ENCODE peak calls at places on chromosomes 7 and 10, in seven cellular contexts. One of them, this sample, is unnamed.

GRCh38 chr10:88092975-88093374 is 229.6 kb downstream of the PTEN start:
- DNase-seq in mesendoderm: no peak
- DNase-seq in mesenchymal stem cell: no peak
- DNase-seq in neuronal stem cell: no peak
- DNase-seq in H1: no peak
- DNase-seq in H9: no peak
- DNase-seq in trophoblast cell: no peak
- DNase-seq in this sample: no peak

GRCh38 chr7:43781726-43782607 is 23.5 kb downstream of the BLVRA start:
- DNase-seq in mesendoderm: no peak
- DNase-seq in mesenchymal stem cell: peak
- DNase-seq in neuronal stem cell: no peak
- DNase-seq in H1: no peak
- DNase-seq in H9: no peak
- DNase-seq in trophoblast cell: peak
- DNase-seq in this sample: peak

GRCh38 chr10:77274046-77274795 is 363.4 kb downstream of the KCNMA1 start:
- DNase-seq in mesendoderm: no peak
- DNase-seq in mesenchymal stem cell: peak
- DNase-seq in neuronal stem cell: no peak
- DNase-seq in H1: no peak
- DNase-seq in H9: no peak
- DNase-seq in trophoblast cell: no peak
- DNase-seq in this sample: peak

GRCh38 chr10:12042797-12043651 is at the start of gene UPF2:
- DNase-seq in mesendoderm: peak
- DNase-seq in mesenchymal stem cell: peak
- DNase-seq in neuronal stem cell: peak
- DNase-seq in H1: peak
- DNase-seq in H9: peak
- DNase-seq in trophoblast cell: peak
- DNase-seq in this sample: peak

GRCh38 chr7:69656890-69657289 is 58.6 kb downstream of the AUTS2 start:
- DNase-seq in mesendoderm: peak
- DNase-seq in mesenchymal stem cell: peak
- DNase-seq in neuronal stem cell: no peak
- DNase-seq in H1: no peak
- DNase-seq in H9: no peak
- DNase-seq in trophoblast cell: peak
- DNase-seq in this sample: no peak

GRCh38 chr10:1069680-1070079 is 13.5 kb downstream of the WDR37 start:
- DNase-seq in mesendoderm: no peak
- DNase-seq in mesenchymal stem cell: no peak
- DNase-seq in neuronal stem cell: no peak
- DNase-seq in H1: no peak
- DNase-seq in H9: no peak
- DNase-seq in trophoblast cell: no peak
- DNase-seq in this sample: no peak

GRCh38 chr7:101410743-101411476 is 48.2 kb downstream of the COL26A1 start:
- DNase-seq in mesendoderm: peak
- DNase-seq in mesenchymal stem cell: peak
- DNase-seq in neuronal stem cell: peak
- DNase-seq in H1: peak
- DNase-seq in H9: peak
- DNase-seq in trophoblast cell: peak
- DNase-seq in this sample: no peak

GRCh38 chr10:60549686-60550085 is 160.0 kb upstream of the ANK3 start:
- DNase-seq in mesendoderm: peak
- DNase-seq in mesenchymal stem cell: peak
- DNase-seq in neuronal stem cell: no peak
- DNase-seq in H1: no peak
- DNase-seq in H9: no peak
- DNase-seq in trophoblast cell: peak
- DNase-seq in this sample: no peak

GRCh38 chr10:34444223-34445183 is 370.6 kb downstream of the PARD3 start:
- DNase-seq in mesendoderm: no peak
- DNase-seq in mesenchymal stem cell: no peak
- DNase-seq in neuronal stem cell: no peak
- DNase-seq in H1: no peak
- DNase-seq in H9: no peak
- DNase-seq in trophoblast cell: no peak
- DNase-seq in this sample: peak

GRCh38 chr10:131003455-131003854 is 308.1 kb downstream of the TCERG1L start:
- DNase-seq in mesendoderm: no peak
- DNase-seq in mesenchymal stem cell: no peak
- DNase-seq in neuronal stem cell: no peak
- DNase-seq in H1: no peak
- DNase-seq in H9: no peak
- DNase-seq in trophoblast cell: peak
- DNase-seq in this sample: no peak

GRCh38 chr10:21281765-21282484 is 243.6 kb downstream of the SKIDA1 start:
- DNase-seq in mesendoderm: peak
- DNase-seq in mesenchymal stem cell: no peak
- DNase-seq in neuronal stem cell: no peak
- DNase-seq in H1: peak
- DNase-seq in H9: peak
- DNase-seq in trophoblast cell: peak
- DNase-seq in this sample: no peak

GRCh38 chr10:24722131-24722675 is 1.5 kb downstream of the ARHGAP21 start:
- DNase-seq in mesendoderm: peak
- DNase-seq in mesenchymal stem cell: no peak
- DNase-seq in neuronal stem cell: no peak
- DNase-seq in H1: no peak
- DNase-seq in H9: no peak
- DNase-seq in trophoblast cell: peak
- DNase-seq in this sample: peak

GRCh38 chr10:60569681-60570080 is 180.0 kb upstream of the ANK3 start:
- DNase-seq in mesendoderm: no peak
- DNase-seq in mesenchymal stem cell: no peak
- DNase-seq in neuronal stem cell: no peak
- DNase-seq in H1: no peak
- DNase-seq in H9: no peak
- DNase-seq in trophoblast cell: no peak
- DNase-seq in this sample: no peak

GRCh38 chr10:22229756-22230330 is 12.0 kb upstream of the EBLN1 start:
- DNase-seq in mesendoderm: no peak
- DNase-seq in mesenchymal stem cell: peak
- DNase-seq in neuronal stem cell: no peak
- DNase-seq in H1: no peak
- DNase-seq in H9: no peak
- DNase-seq in trophoblast cell: peak
- DNase-seq in this sample: no peak

GRCh38 chr7:37488163-37488759 is 39.6 kb upstream of the ELMO1 start:
- DNase-seq in mesendoderm: peak
- DNase-seq in mesenchymal stem cell: peak
- DNase-seq in neuronal stem cell: no peak
- DNase-seq in H1: no peak
- DNase-seq in H9: peak
- DNase-seq in trophoblast cell: no peak
- DNase-seq in this sample: no peak

GRCh38 chr7:67788689-67789088 is 792.1 kb downstream of the TYW1 start:
- DNase-seq in mesendoderm: no peak
- DNase-seq in mesenchymal stem cell: no peak
- DNase-seq in neuronal stem cell: no peak
- DNase-seq in H1: peak
- DNase-seq in H9: no peak
- DNase-seq in trophoblast cell: no peak
- DNase-seq in this sample: no peak

GRCh38 chr7:152674860-152675760 is 831 bp downstream of the XRCC2 start:
- DNase-seq in mesendoderm: peak
- DNase-seq in mesenchymal stem cell: peak
- DNase-seq in neuronal stem cell: no peak
- DNase-seq in H1: no peak
- DNase-seq in H9: no peak
- DNase-seq in trophoblast cell: peak
- DNase-seq in this sample: peak

GRCh38 chr10:102133373-102134195 is 744 bp downstream of the PPRC1 start:
- DNase-seq in mesendoderm: peak
- DNase-seq in mesenchymal stem cell: peak
- DNase-seq in neuronal stem cell: peak
- DNase-seq in H1: peak
- DNase-seq in H9: no peak
- DNase-seq in trophoblast cell: peak
- DNase-seq in this sample: peak

GRCh38 chr10:112382539-112383235 is 8.8 kb downstream of the ACSL5 start:
- DNase-seq in mesendoderm: no peak
- DNase-seq in mesenchymal stem cell: no peak
- DNase-seq in neuronal stem cell: no peak
- DNase-seq in H1: no peak
- DNase-seq in H9: no peak
- DNase-seq in trophoblast cell: peak
- DNase-seq in this sample: no peak

GRCh38 chr10:104013489-104013888 is 46.5 kb downstream of the SLK start:
- DNase-seq in mesendoderm: no peak
- DNase-seq in mesenchymal stem cell: no peak
- DNase-seq in neuronal stem cell: no peak
- DNase-seq in H1: no peak
- DNase-seq in H9: no peak
- DNase-seq in trophoblast cell: no peak
- DNase-seq in this sample: no peak

GRCh38 chr10:104011904-104012303 is 45.0 kb downstream of the SLK start:
- DNase-seq in mesendoderm: no peak
- DNase-seq in mesenchymal stem cell: no peak
- DNase-seq in neuronal stem cell: no peak
- DNase-seq in H1: no peak
- DNase-seq in H9: no peak
- DNase-seq in trophoblast cell: no peak
- DNase-seq in this sample: no peak
- H2BK5ac ChIP-seq in mesendoderm: no peak
- H2BK5ac ChIP-seq in mesenchymal stem cell: no peak
- H2BK5ac ChIP-seq in neuronal stem cell: no peak
- H2BK5ac ChIP-seq in H1: no peak
- H2BK5ac ChIP-seq in H9: no peak
- H2BK5ac ChIP-seq in trophoblast cell: no peak
- H2BK5ac ChIP-seq in this sample: no peak

GRCh38 chr10:7647062-7647664 is 19.6 kb downstream of the ITIH5 start:
- DNase-seq in mesendoderm: no peak
- DNase-seq in mesenchymal stem cell: no peak
- DNase-seq in neuronal stem cell: no peak
- DNase-seq in H1: no peak
- DNase-seq in H9: no peak
- DNase-seq in trophoblast cell: no peak
- DNase-seq in this sample: no peak
- H2BK5ac ChIP-seq in mesendoderm: no peak
- H2BK5ac ChIP-seq in mesenchymal stem cell: no peak
- H2BK5ac ChIP-seq in neuronal stem cell: no peak
- H2BK5ac ChIP-seq in H1: no peak
- H2BK5ac ChIP-seq in H9: no peak
- H2BK5ac ChIP-seq in trophoblast cell: no peak
- H2BK5ac ChIP-seq in this sample: no peak

GRCh38 chr7:96481831-96482230 is 159.9 kb upstream of the SLC25A13 start:
- DNase-seq in mesendoderm: no peak
- DNase-seq in mesenchymal stem cell: no peak
- DNase-seq in neuronal stem cell: no peak
- DNase-seq in H1: no peak
- DNase-seq in H9: no peak
- DNase-seq in trophoblast cell: peak
- DNase-seq in this sample: peak

GRCh38 chr7:96484091-96484490 is 162.2 kb upstream of the SLC25A13 start:
- DNase-seq in mesendoderm: no peak
- DNase-seq in mesenchymal stem cell: no peak
- DNase-seq in neuronal stem cell: no peak
- DNase-seq in H1: no peak
- DNase-seq in H9: no peak
- DNase-seq in trophoblast cell: no peak
- DNase-seq in this sample: no peak

GRCh38 chr7:96484845-96485244 is 162.9 kb upstream of the SLC25A13 start:
- DNase-seq in mesendoderm: no peak
- DNase-seq in mesenchymal stem cell: no peak
- DNase-seq in neuronal stem cell: no peak
- DNase-seq in H1: no peak
- DNase-seq in H9: no peak
- DNase-seq in trophoblast cell: no peak
- DNase-seq in this sample: no peak

GRCh38 chr7:96479015-96479645 is 157.2 kb upstream of the SLC25A13 start:
- DNase-seq in mesendoderm: no peak
- DNase-seq in mesenchymal stem cell: no peak
- DNase-seq in neuronal stem cell: no peak
- DNase-seq in H1: no peak
- DNase-seq in H9: no peak
- DNase-seq in trophoblast cell: no peak
- DNase-seq in this sample: no peak
- H2BK5ac ChIP-seq in mesendoderm: no peak
- H2BK5ac ChIP-seq in mesenchymal stem cell: no peak
- H2BK5ac ChIP-seq in neuronal stem cell: no peak
- H2BK5ac ChIP-seq in H1: no peak
- H2BK5ac ChIP-seq in H9: no peak
- H2BK5ac ChIP-seq in trophoblast cell: no peak
- H2BK5ac ChIP-seq in this sample: no peak

GRCh38 chr10:103835121-103836045 is 20.0 kb downstream of the SH3PXD2A start:
- DNase-seq in mesendoderm: no peak
- DNase-seq in mesenchymal stem cell: peak
- DNase-seq in neuronal stem cell: no peak
- DNase-seq in H1: no peak
- DNase-seq in H9: no peak
- DNase-seq in trophoblast cell: peak
- DNase-seq in this sample: peak

GRCh38 chr10:103832806-103833205 is 22.6 kb downstream of the SH3PXD2A start:
- DNase-seq in mesendoderm: no peak
- DNase-seq in mesenchymal stem cell: no peak
- DNase-seq in neuronal stem cell: no peak
- DNase-seq in H1: no peak
- DNase-seq in H9: no peak
- DNase-seq in trophoblast cell: no peak
- DNase-seq in this sample: no peak

GRCh38 chr10:103834436-103835095 is 20.8 kb downstream of the SH3PXD2A start:
- DNase-seq in mesendoderm: no peak
- DNase-seq in mesenchymal stem cell: no peak
- DNase-seq in neuronal stem cell: no peak
- DNase-seq in H1: no peak
- DNase-seq in H9: no peak
- DNase-seq in trophoblast cell: no peak
- DNase-seq in this sample: no peak

GRCh38 chr10:103836273-103836672 is 19.1 kb downstream of the SH3PXD2A start:
- DNase-seq in mesendoderm: no peak
- DNase-seq in mesenchymal stem cell: no peak
- DNase-seq in neuronal stem cell: no peak
- DNase-seq in H1: no peak
- DNase-seq in H9: no peak
- DNase-seq in trophoblast cell: no peak
- DNase-seq in this sample: no peak

DNA sequence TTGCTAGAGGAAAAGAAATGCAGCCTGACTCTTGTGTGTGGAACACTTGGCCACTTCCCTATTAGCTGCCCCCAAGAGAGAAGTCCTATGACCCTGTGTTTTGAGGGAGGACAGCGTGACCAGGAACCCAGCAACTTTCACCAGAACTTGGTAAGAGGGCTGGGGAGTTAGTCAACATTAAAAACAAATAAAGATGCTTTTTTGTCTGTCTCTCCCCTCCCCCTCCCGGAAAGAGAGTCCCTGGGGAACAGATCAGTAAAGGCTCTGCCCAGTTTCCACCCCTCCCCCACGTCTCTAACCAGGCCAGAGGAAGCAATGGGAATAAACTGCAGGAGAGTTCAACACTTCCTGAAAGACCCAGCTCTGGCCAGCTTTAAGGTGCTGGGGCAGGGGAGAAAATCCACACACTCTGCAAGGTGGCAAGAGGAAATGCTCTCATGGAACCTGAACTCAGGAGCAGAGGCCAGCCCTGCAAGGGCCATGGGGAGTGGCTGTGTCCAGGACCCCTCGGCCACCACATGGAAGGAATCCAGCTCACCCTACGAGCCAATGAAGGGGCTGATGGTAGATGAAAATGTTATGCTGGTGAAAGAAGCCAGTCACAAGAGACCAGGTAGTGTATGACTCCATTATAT is 21.5 kb downstream of the SH3PXD2A start:
- DNase-seq in mesendoderm: peak
- DNase-seq in mesenchymal stem cell: peak
- DNase-seq in neuronal stem cell: no peak
- DNase-seq in H1: no peak
- DNase-seq in H9: peak
- DNase-seq in trophoblast cell: no peak
- DNase-seq in this sample: no peak
- H2BK5ac ChIP-seq in mesendoderm: peak
- H2BK5ac ChIP-seq in mesenchymal stem cell: no peak
- H2BK5ac ChIP-seq in neuronal stem cell: no peak
- H2BK5ac ChIP-seq in H1: peak
- H2BK5ac ChIP-seq in H9: no peak
- H2BK5ac ChIP-seq in trophoblast cell: no peak
- H2BK5ac ChIP-seq in this sample: no peak